ENCODE peak calls at places on chromosomes 1 and 21, in ten cellular contexts. A is cardiac muscle cell; X is kidney; R is CD8-positive, alpha-beta T cell; K is SJCRH30; T is transverse colon; V is Karpas-422; B is ascending aorta; L is CD4-positive, CD25-positive, alpha-beta regulatory T cell; C is A549. H is an unnamed sample.
A peak's percentile ranks its signal among the peaks of the same experiment; 100 is the strongest.

GRCh38 chr1:180884588-180885300 is 28.0 kb upstream of the KIAA1614 start:
- DNase-seq in A (no peak), B (no peak), R (no peak), V (no peak), C (no peak), T (no peak), K (no peak), X (no peak), L (no peak), H (no peak)

GRCh38 chr1:183304466-183305122 is 113.6 kb downstream of the NMNAT2 start:
- DNase-seq in B (no peak), R (no peak), L (no peak), C (no peak), X (no peak), A (no peak), V (no peak), K (no peak), T (no peak), H (peak; percentile 55)

GRCh38 chr1:209875510-209875909 is 47.7 kb downstream of the UTP25 start:
- DNase-seq in K (peak; percentile 83), C (peak; percentile 52), B (no peak), X (no peak), L (no peak), R (no peak), T (no peak), V (no peak), A (peak; percentile 44), H (peak; percentile 41)

GRCh38 chr1:13593511-13594131 is 10.0 kb downstream of the PDPN start:
- DNase-seq in A (no peak), C (no peak), X (peak; percentile 72), L (no peak), K (no peak), T (peak; percentile 26), R (no peak), V (no peak), B (no peak), H (no peak)

GRCh38 chr1:217089239-217090014 is 366.2 kb upstream of the ESRRG start:
- DNase-seq in B (no peak), L (no peak), V (no peak), A (peak; percentile 84), K (peak; percentile 23), T (peak; percentile 48), C (peak; percentile 33), R (no peak), X (peak; percentile 64), H (no peak)

GRCh38 chr1:43235451-43236121 is 34.2 kb upstream of the TMEM125 start:
- DNase-seq in B (no peak), A (no peak), V (no peak), X (no peak), K (no peak), T (peak; percentile 68), R (no peak), L (no peak), C (no peak), H (no peak)

GRCh38 chr1:203308205-203309114 is 3.1 kb downstream of the BTG2 start:
- DNase-seq in B (no peak), V (peak; percentile 67), R (no peak), C (no peak), T (peak; percentile 43), X (no peak), K (no peak), A (no peak), L (peak; percentile 38), H (no peak)

GRCh38 chr21:17441370-17441769 is 71.5 kb upstream of the CXADR start:
- DNase-seq in R (no peak), X (no peak), B (no peak), T (peak; percentile 77), C (peak; percentile 34), V (no peak), K (peak; percentile 59), L (no peak), A (no peak), H (no peak)

GRCh38 chr1:215287362-215287761 is 204.8 kb downstream of the KCNK2 start:
- DNase-seq in K (peak; percentile 8), R (no peak), T (no peak), C (no peak), V (no peak), A (no peak), B (no peak), L (no peak), X (no peak), H (no peak)

GRCh38 chr1:200699871-200700270 is 30.2 kb upstream of the DDX59 start:
- DNase-seq in L (no peak), T (no peak), B (no peak), C (peak; percentile 29), R (no peak), A (no peak), V (no peak), X (no peak), K (peak; percentile 8), H (no peak)

DNA sequence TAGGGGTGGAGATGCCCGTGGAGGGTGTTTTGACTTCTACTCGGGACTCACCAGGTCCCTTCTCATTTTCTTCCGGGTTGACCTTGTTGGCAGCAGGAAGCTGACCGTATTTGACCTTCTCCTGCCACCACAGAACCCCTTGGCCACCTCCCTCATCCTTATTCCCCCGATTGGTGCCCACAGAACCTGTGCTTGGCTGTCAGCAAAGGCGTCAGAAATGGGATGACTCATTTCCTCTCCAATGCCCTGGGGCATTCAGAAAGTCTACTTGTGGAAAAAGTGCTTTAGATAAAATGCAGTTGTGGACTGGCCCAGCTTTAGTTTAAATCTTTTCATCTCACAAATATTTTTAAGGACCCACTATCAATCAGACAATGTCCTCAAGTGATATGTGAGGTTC is 221.8 kb upstream of the VAMP3 start:
- DNase-seq in A (no peak), T (no peak), L (no peak), C (peak; percentile 92), X (peak; percentile 74), V (no peak), K (peak; percentile 88), R (no peak), B (no peak), H (no peak)
- H3K4me3 ChIP-seq in A (no peak overlapping the region), T (no peak overlapping the region), L (no peak overlapping the region), C (peak overlapping the region; percentile 28), X (no peak overlapping the region), V (no peak overlapping the region), K (peak overlapping the region; percentile 18), R (no peak overlapping the region), B (no peak overlapping the region), H (no peak overlapping the region)

DNA sequence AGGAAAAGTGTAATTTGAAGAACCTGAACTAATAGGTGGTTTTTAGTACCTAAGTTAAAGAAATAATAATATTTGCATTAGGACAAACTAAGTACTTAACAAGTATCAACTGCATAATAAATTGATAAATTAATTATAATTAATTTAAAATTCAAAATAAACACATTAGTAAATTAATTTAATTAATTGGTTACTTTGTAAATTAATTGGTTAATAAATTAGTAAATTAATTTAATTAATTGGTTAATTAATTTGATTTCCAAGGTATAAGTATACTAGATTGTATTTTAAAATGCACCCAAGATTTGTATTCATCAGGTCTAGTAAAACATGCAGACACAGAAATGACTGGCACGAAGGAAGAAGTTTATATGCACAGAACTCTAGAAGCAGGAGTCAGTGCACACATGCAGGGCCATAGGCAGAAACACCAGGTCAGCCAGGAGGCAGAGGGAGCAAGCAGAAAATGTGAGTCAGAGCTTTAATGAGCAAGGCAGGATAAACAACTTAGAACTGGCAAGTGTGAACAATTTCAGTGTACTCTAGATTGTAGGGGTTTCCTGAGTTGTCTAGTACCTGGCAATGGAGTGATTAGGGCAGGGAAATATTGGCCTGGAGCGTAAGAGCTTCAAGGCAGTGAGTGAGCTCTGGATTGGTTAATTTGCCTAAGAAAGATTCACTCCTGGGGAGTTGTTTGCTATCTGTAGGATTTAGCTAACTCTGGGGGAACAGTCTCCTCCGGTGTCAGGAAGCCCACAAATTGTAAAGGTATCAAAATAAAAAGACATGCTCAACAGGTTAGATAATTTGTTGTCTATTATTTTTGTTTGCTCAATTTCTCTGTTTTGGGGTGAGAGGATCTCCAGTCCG is 665.7 kb downstream of the MRPL39 start:
- DNase-seq in X (peak; percentile 39), V (no peak), T (no peak), C (no peak), A (no peak), L (no peak), B (no peak), K (no peak), R (no peak), H (no peak)
- H3K9me3 ChIP-seq in X (no peaks in the 10 kb centered on the region), V (no peaks in the 10 kb centered on the region), T (no peaks in the 10 kb centered on the region), C (no peaks in the 10 kb centered on the region), A (no peaks in the 10 kb centered on the region), L (no peaks in the 10 kb centered on the region), B (no peaks in the 10 kb centered on the region), K (no peaks in the 10 kb centered on the region), R (no peaks in the 10 kb centered on the region), H (no peaks in the 10 kb centered on the region)

GRCh38 chr1:213106298-213106697 is 55.3 kb downstream of the RPS6KC1 start:
- DNase-seq in V (no peak), C (no peak), L (no peak), A (no peak), X (no peak), T (no peak), B (no peak), K (no peak), R (no peak), H (no peak)

GRCh38 chr1:213107613-213108012 is 56.6 kb downstream of the RPS6KC1 start:
- DNase-seq in R (no peak), B (no peak), L (no peak), C (no peak), K (no peak), T (no peak), A (no peak), V (no peak), X (no peak), H (no peak)

GRCh38 chr1:213111502-213111901 is 60.5 kb downstream of the RPS6KC1 start:
- DNase-seq in X (no peak), C (no peak), K (no peak), V (no peak), R (no peak), T (no peak), L (no peak), A (no peak), B (no peak), H (no peak)

GRCh38 chr1:213110349-213111300 is 59.6 kb downstream of the RPS6KC1 start:
- DNase-seq in A (no peak), X (no peak), R (no peak), V (no peak), K (peak; percentile 28), L (no peak), B (no peak), C (no peak), T (no peak), H (no peak)
- H3K27ac ChIP-seq in A (no peak overlapping the region), X (no peak overlapping the region), R (no peak overlapping the region), V (no peak overlapping the region), K (no peak overlapping the region), L (no peak overlapping the region), B (no peak overlapping the region), C (no peak overlapping the region), T (no peak overlapping the region), H (no peak overlapping the region)

DNA sequence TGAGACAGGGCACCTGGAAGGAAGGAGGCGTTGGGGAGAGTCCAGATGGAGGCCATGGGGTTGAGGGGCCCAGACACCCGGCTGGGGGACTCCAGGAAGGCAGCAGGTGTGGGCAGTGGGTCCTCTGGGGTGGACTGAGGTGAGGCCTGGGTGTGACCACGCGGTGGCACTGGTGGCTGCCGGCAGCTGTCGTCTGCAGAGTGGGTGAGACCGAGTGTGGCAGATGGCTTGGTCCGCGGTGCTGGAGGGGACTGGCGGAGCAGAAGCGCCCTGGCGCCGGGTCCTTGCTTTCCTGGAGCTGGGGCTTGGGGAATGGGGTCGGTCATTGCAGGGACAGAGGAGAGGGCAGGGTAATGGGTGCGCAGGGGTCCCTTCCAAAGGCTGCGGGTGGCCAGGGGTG is 12.5 kb downstream of the AGRN start:
- DNase-seq in B (no peak), R (no peak), X (no peak), T (peak; percentile 57), K (peak; percentile 69), L (no peak), V (no peak), C (no peak), A (peak; percentile 36), H (peak; percentile 93)
- H3K4me3 ChIP-seq in B (peak overlapping the region; percentile 70), R (no peak overlapping the region), X (no peak overlapping the region), T (peak overlapping the region; percentile 29), K (peak overlapping the region; percentile 52), L (no peak overlapping the region), V (no peak overlapping the region), C (no peak overlapping the region), A (no peak overlapping the region), H (peak overlapping the region; percentile 47)

H was measured in WERI-Rb-1.